ENCODE peak calls at places on chromosomes 7 and 10, in six cellular contexts. V is neuronal stem cell, Q is mesenchymal stem cell, E is trophoblast cell, C is H9, R is H1. X is an unnamed sample.

GRCh38 chr7:123537026-123537642 is 2.7 kb upstream of the IQUB start:
- DNase-seq in R (no peak), Q (peak; percentile 49), C (no peak), E (peak; percentile 55), V (no peak), X (peak; percentile 22)

GRCh38 chr7:68679456-68680234 is 918.6 kb upstream of the AUTS2 start:
- DNase-seq in Q (no peak), R (no peak), C (no peak), E (no peak), V (no peak), X (no peak)

GRCh38 chr10:61793760-61794713 is 107.5 kb upstream of the ARID5B start:
- DNase-seq in C (no peak), R (no peak), V (no peak), Q (peak; percentile 94), E (no peak), X (peak; percentile 79)

GRCh38 chr7:142308918-142309317 is 51.1 kb upstream of the PRSS58 start:
- DNase-seq in R (no peak), Q (no peak), E (no peak), C (no peak), V (no peak), X (no peak)

GRCh38 chr7:14858410-14858809 is 44.1 kb downstream of the DGKB start:
- DNase-seq in Q (no peak), V (no peak), E (no peak), C (no peak), R (no peak), X (no peak)

GRCh38 chr7:150790416-150791075 is 9.6 kb downstream of the TMEM176B start:
- DNase-seq in E (no peak), C (no peak), V (no peak), Q (no peak), R (no peak), X (no peak)

GRCh38 chr7:26515462-26515861 is 223.8 kb downstream of the SNX10 start:
- DNase-seq in V (no peak), Q (no peak), R (no peak), C (no peak), E (no peak), X (no peak)

GRCh38 chr10:17431871-17432311 is 22.5 kb downstream of the ST8SIA6 start:
- DNase-seq in R (no peak), Q (no peak), E (no peak), C (no peak), V (no peak), X (peak; percentile 70)

GRCh38 chr10:103592186-103593021 is 98.9 kb downstream of the NEURL1 start:
- DNase-seq in E (peak; percentile 60), C (peak; percentile 77), R (peak; percentile 46), V (peak; percentile 51), Q (peak; percentile 34), X (peak; percentile 38)

GRCh38 chr7:149625947-149626392 is 128.4 kb upstream of the ZNF746 start:
- DNase-seq in V (no peak), E (no peak), Q (peak; percentile 12), R (no peak), C (no peak), X (no peak)

GRCh38 chr7:46725136-46725535 is 804.1 kb upstream of the IGFBP3 start:
- DNase-seq in E (no peak), C (no peak), Q (peak; percentile 28), R (no peak), V (no peak), X (no peak)

GRCh38 chr10:88838766-88839165 is 12.9 kb downstream of the ANKRD22 start:
- DNase-seq in E (no peak), R (no peak), C (peak; percentile 33), Q (no peak), V (no peak), X (no peak)

GRCh38 chr10:125152646-125153368 is 7.6 kb downstream of the CTBP2 start:
- DNase-seq in R (no peak), C (peak; percentile 56), Q (peak; percentile 44), E (no peak), V (no peak), X (no peak)

GRCh38 chr10:122468923-122469781 is 7.8 kb downstream of the HTRA1 start:
- DNase-seq in E (peak; percentile 96), C (no peak), R (no peak), Q (peak; percentile 99), V (no peak), X (peak; percentile 98)

GRCh38 chr7:138089080-138089901 is 13.0 kb downstream of the AKR1D1 start:
- DNase-seq in C (no peak), Q (peak; percentile 4), E (peak; percentile 19), V (no peak), R (no peak), X (no peak)

GRCh38 chr7:54839538-54840213 is 80.7 kb upstream of the SEC61G start:
- DNase-seq in C (peak; percentile 86), Q (peak; percentile 36), V (no peak), E (peak; percentile 43), R (peak; percentile 39), X (peak; percentile 56)

GRCh38 chr7:45882465-45882810 is 5.8 kb upstream of the IGFBP1 start:
- DNase-seq in R (no peak), C (no peak), V (no peak), Q (no peak), E (no peak), X (no peak)

GRCh38 chr10:43254199-43254730 is 12.6 kb downstream of the RASGEF1A start:
- DNase-seq in V (no peak), E (no peak), R (no peak), C (no peak), Q (no peak), X (no peak)

GRCh38 chr7:124101173-124101768 is 68.4 kb upstream of the TMEM229A start:
- DNase-seq in R (no peak), Q (peak; percentile 23), E (peak; percentile 66), C (no peak), V (peak; percentile 17), X (peak; percentile 10)

GRCh38 chr7:95840953-95841950 is 68.9 kb downstream of the DYNC1I1 start:
- DNase-seq in R (no peak), E (peak; percentile 35), C (peak; percentile 39), V (no peak), Q (peak; percentile 24), X (no peak)

GRCh38 chr10:101146392-101147251 is 15.5 kb downstream of the TLX1 start:
- DNase-seq in V (no peak), R (no peak), Q (no peak), C (peak; percentile 64), E (peak; percentile 39), X (no peak)

GRCh38 chr7:30478349-30479228 is at the start of gene NOD1:
- DNase-seq in E (peak; percentile 64), C (peak; percentile 77), Q (peak; percentile 75), V (peak; percentile 51), R (peak; percentile 10), X (peak; percentile 63)

GRCh38 chr7:131522325-131522920 is 34.0 kb downstream of the PODXL start:
- DNase-seq in Q (peak; percentile 45), V (no peak), R (no peak), E (no peak), C (no peak), X (no peak)

GRCh38 chr10:61837748-61838055 is 63.8 kb upstream of the ARID5B start:
- DNase-seq in Q (peak; percentile 26), R (no peak), V (no peak), C (no peak), E (no peak), X (no peak)

GRCh38 chr10:119378737-119379067 is 163.8 kb downstream of the RGS10 start:
- DNase-seq in Q (no peak), C (no peak), E (no peak), R (no peak), V (no peak), X (no peak)

GRCh38 chr7:1255083-1255816 is 22.6 kb downstream of the UNCX start:
- DNase-seq in C (no peak), E (no peak), V (no peak), Q (no peak), R (no peak), X (no peak)
- H3K14ac ChIP-seq in C (no peak overlapping the region), E (no peak overlapping the region), V (peak overlapping the region; percentile 67), Q (no peak overlapping the region), R (no peak overlapping the region), X (no peak overlapping the region)

DNA sequence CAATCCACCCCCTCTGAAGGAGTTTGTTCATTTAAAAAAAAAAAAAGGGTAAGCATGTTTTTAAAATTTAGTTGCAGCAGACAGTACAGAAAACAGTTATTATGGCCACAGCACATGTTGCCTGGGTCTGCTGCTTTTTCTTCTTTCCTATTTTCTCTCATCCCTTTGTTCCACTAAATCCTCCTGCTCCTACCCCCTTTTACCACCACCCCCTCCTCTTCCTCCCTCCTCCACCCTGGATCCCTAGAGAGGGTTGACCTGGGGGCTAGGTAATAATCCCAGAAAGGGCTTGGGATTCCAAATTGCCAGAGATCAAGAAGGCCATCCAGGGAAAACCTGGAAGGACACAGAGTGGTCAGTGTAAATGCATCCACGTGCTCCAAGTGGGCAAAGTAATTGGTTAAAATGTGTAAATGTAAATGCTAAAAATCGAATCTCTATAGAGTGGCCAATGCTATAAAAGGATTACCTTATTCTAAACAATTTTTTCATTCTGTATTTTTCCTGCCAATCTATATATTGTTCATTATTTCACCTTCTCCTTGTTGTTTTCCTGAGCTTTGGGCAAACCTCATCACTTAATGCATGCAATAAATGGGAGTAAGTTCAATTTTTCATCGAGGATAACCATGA is 89.0 kb upstream of the PIK3CG start:
- DNase-seq in E (no peak), C (no peak), Q (no peak), R (no peak), V (no peak), X (no peak)
- H2AFZ ChIP-seq in E (no peak overlapping the region), C (no peak overlapping the region), Q (no peak overlapping the region), R (no peak overlapping the region), V (no peak overlapping the region), X (peak overlapping the region; percentile 75)

GRCh38 chr10:58647366-58647765 is 134.7 kb downstream of the BICC1 start:
- DNase-seq in Q (no peak), V (no peak), C (no peak), R (no peak), E (peak; percentile 71), X (no peak)

GRCh38 chr10:58647770-58648169 is 135.1 kb downstream of the BICC1 start:
- DNase-seq in E (no peak), V (no peak), R (no peak), C (no peak), Q (no peak), X (peak; percentile 44)

GRCh38 chr10:58651742-58652141 is 139.1 kb downstream of the BICC1 start:
- DNase-seq in E (no peak), V (no peak), C (no peak), Q (no peak), R (no peak), X (no peak)

GRCh38 chr10:58653139-58653538 is 140.5 kb downstream of the BICC1 start:
- DNase-seq in C (no peak), Q (no peak), R (no peak), E (peak; percentile 24), V (no peak), X (peak; percentile 48)

DNA sequence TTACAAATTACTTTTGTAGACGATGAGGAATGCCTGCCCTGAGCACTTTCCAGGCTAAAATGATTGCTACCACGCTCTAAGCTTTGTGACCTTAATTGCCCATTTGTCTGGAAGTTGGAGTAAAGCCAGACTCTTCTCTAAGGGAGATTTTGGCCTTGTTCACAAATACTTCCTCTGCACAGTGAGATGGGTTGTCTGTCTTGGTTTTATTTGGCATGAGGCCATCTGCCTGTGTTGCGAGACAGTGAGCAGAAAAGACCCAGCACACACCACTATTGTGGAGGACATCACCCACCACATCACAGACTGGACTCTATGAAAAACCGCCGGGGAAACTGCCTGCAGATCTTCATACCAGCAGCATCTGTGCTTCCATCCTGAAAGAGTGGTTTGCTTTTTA is 138.4 kb downstream of the BICC1 start:
- DNase-seq in C (no peak), V (no peak), Q (peak; percentile 39), R (no peak), E (no peak), X (peak; percentile 34)
- H3K14ac ChIP-seq in C (no peak overlapping the region), V (no peak overlapping the region), Q (no peak overlapping the region), R (no peak overlapping the region), E (no peak overlapping the region), X (peak overlapping the region; percentile 31)

GRCh38 chr10:69795242-69795934 is 6.3 kb upstream of the COL13A1 start:
- DNase-seq in V (no peak), C (no peak), E (no peak), R (no peak), Q (no peak), X (no peak)
- H2AFZ ChIP-seq in V (no peak overlapping the region), C (no peak overlapping the region), E (no peak overlapping the region), R (no peak overlapping the region), Q (no peak overlapping the region), X (no peak overlapping the region)